ENCODE peak calls at places on chromosome 6, in eight cellular contexts. T is GM23338; W is right cardiac atrium; S is posterior cingulate gyrus; R is activated naive CD8-positive, alpha-beta T cell treated with anti-CD3 and anti-CD28 coated beads for 36 hours; V is astrocyte of the cerebellum; Y is AG20443; K is breast epithelium. L is an unnamed sample.

GRCh38 chr6:80143312-80143960 is 37.0 kb downstream of the BCKDHB start:
- DNase-seq in K (peak; percentile 45), Y (peak; percentile 72), W (peak; percentile 81), V (peak; percentile 69), R (no peak), S (no peak), T (no peak), L (peak; percentile 81)

GRCh38 chr6:28134716-28135115 is 7.0 kb upstream of the ZKSCAN8 start:
- DNase-seq in Y (no peak), W (no peak), R (no peak), V (no peak), K (no peak), T (no peak), S (no peak), L (no peak)

GRCh38 chr6:108736832-108737231 is 111.4 kb upstream of the ARMC2 start:
- DNase-seq in V (peak; percentile 38), Y (peak; percentile 76), T (peak; percentile 82), R (no peak), S (no peak), W (peak; percentile 63), K (no peak), L (no peak)

GRCh38 chr6:147194652-147195403 is 9.4 kb upstream of the STXBP5 start:
- DNase-seq in S (no peak), K (no peak), T (no peak), Y (peak; percentile 14), R (no peak), V (no peak), W (no peak), L (no peak)

GRCh38 chr6:88089708-88090107 is 42.1 kb downstream of the SPACA1 start:
- DNase-seq in R (no peak), S (no peak), T (peak; percentile 41), Y (no peak), V (no peak), W (no peak), K (no peak), L (no peak)

GRCh38 chr6:149423946-149424440 is 23.9 kb downstream of the SUMO4 start:
- DNase-seq in T (no peak), Y (peak; percentile 12), K (no peak), W (no peak), V (no peak), R (no peak), S (no peak), L (no peak)

GRCh38 chr6:148999921-149000589 is 253.2 kb downstream of the UST start:
- DNase-seq in K (peak; percentile 44), V (peak; percentile 78), R (no peak), T (no peak), Y (peak; percentile 77), W (peak; percentile 89), S (no peak), L (peak; percentile 49)

GRCh38 chr6:21588812-21589811 is 4.4 kb upstream of the SOX4 start:
- DNase-seq in V (peak; percentile 71), K (peak; percentile 79), Y (peak; percentile 84), R (peak; percentile 81), W (peak; percentile 95), S (peak; percentile 97), T (peak; percentile 94), L (peak; percentile 70)

GRCh38 chr6:48917233-48917632 is 545.8 kb downstream of the MMUT start:
- DNase-seq in T (peak; percentile 10), R (no peak), V (no peak), K (no peak), S (no peak), Y (no peak), W (no peak), L (no peak)

L was measured in brain pericyte.